ENCODE peak calls at places on chromosomes 11 and 22, in four cellular contexts. F, E, A and R are unnamed samples.

GRCh38 chr11:23540101-23540561 is 679.9 kb upstream of the CCDC179 start:
- DNase-seq in E (peak; percentile 14), F (peak; percentile 13), A (peak; percentile 44), R (peak; percentile 45)

GRCh38 chr11:15641191-15641810 is 526.6 kb downstream of the INSC start:
- DNase-seq in F (no peak), A (no peak), E (no peak), R (no peak)

GRCh38 chr11:95674669-95675358 is 114.8 kb downstream of the FAM76B start:
- DNase-seq in A (no peak), E (no peak), F (no peak), R (no peak)

GRCh38 chr22:20035375-20036084 is 14.6 kb downstream of the TANGO2 start:
- DNase-seq in F (peak; percentile 82), E (no peak), A (no peak), R (no peak)

GRCh38 chr11:5288108-5288911 is 13.4 kb downstream of the OR51B4 start:
- DNase-seq in F (peak; percentile 95), E (no peak), A (no peak), R (no peak)

GRCh38 chr11:73229321-73230275 is 11.5 kb downstream of the P2RY2 start:
- DNase-seq in E (no peak), F (no peak), A (no peak), R (no peak)

GRCh38 chr11:132158696-132159095 is 788.3 kb downstream of the NTM start:
- DNase-seq in F (no peak), A (no peak), E (no peak), R (no peak)

GRCh38 chr11:98621767-98622166 is 399.0 kb upstream of the CNTN5 start:
- DNase-seq in A (no peak), E (no peak), F (no peak), R (no peak)

GRCh38 chr11:29432719-29433325 is 584.0 kb downstream of the KCNA4 start:
- DNase-seq in A (peak; percentile 2), F (peak; percentile 22), E (no peak), R (peak; percentile 15)

GRCh38 chr11:10412266-10412665 is 42.8 kb upstream of the AMPD3 start:
- DNase-seq in F (no peak), A (no peak), E (no peak), R (no peak)

DNA sequence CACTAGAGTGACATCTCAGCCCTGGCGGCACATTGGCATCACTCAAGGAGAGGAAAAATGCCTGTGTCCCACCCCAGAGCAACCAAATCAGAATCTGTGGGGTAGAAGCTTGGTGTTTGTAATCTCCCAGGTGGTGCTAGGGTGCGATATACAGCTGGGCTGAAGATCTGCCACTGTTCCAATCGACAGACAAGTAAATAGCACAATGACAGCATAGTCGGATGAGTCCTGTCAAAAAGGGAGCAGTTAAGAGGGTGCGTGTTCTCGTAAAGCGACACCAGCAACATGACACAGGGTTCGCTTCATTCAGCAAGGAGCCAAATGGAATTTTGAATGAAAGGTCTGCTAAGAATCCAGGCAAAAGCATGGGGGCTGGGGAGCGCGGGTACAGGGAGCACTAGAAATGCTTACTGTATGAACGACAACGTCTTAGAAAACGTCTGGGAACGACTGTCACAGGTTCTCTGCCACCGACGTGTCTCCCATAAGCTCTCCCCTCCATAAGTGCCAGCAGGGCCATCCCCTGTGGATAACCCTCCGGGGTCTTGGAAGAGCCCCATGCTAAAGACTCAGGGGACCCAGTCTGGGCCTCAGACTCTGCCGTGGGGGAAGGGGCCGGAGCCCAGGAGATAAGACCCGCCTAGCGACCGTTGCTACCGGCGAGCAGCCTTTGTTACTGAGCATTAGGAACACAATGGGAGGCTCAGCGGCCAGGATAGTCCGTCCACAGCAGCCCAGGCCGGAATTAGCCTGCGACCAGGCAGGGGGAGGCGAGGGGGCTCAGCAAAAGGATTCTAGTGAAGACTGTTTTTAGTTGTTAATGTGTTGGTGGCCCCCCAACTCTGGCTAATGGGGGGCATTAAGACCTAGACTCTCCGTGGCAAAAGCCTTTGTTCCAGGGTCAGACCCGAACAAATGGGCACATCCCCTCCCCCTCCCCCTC is 20.8 kb downstream of the ADA2 start:
- DNase-seq in E (peak; percentile 93), A (no peak), F (peak; percentile 35), R (no peak)
- TF ChIP-seq ELF4 in E (no peak), A (no peak), F (no peak), R (no peak)

GRCh38 chr11:20015101-20015500 is 145.2 kb downstream of the DBX1 start:
- DNase-seq in A (no peak), E (no peak), F (no peak), R (no peak)
- TF ChIP-seq ELF4 in A (no peak), E (no peak), F (no peak), R (no peak)

GRCh38 chr11:120694706-120695105 is 183.2 kb downstream of the GRIK4 start:
- DNase-seq in E (no peak), A (no peak), F (no peak), R (no peak)
- TF ChIP-seq ELF4 in E (no peak), A (no peak), F (no peak), R (no peak)

GRCh38 chr11:30895046-30895445 is 308.9 kb upstream of the MPPED2 start:
- DNase-seq in A (no peak), E (no peak), F (no peak), R (no peak)

GRCh38 chr11:30889116-30889765 is 303.1 kb upstream of the MPPED2 start:
- DNase-seq in F (no peak), A (no peak), E (no peak), R (no peak)
- TF ChIP-seq ELF4 in F (no peak), A (no peak), E (no peak), R (no peak)

GRCh38 chr22:49500942-49501395 is 326.7 kb downstream of the BRD1 start:
- DNase-seq in A (no peak), E (no peak), F (no peak), R (no peak)

GRCh38 chr22:49494555-49494954 is 333.1 kb downstream of the BRD1 start:
- DNase-seq in F (no peak), A (no peak), E (no peak), R (no peak)

GRCh38 chr22:49500076-49500460 is 327.6 kb downstream of the BRD1 start:
- DNase-seq in F (no peak), E (no peak), A (no peak), R (no peak)

GRCh38 chr22:49499433-49500075 is 328.1 kb downstream of the BRD1 start:
- DNase-seq in E (no peak), A (no peak), F (no peak), R (no peak)

DNA sequence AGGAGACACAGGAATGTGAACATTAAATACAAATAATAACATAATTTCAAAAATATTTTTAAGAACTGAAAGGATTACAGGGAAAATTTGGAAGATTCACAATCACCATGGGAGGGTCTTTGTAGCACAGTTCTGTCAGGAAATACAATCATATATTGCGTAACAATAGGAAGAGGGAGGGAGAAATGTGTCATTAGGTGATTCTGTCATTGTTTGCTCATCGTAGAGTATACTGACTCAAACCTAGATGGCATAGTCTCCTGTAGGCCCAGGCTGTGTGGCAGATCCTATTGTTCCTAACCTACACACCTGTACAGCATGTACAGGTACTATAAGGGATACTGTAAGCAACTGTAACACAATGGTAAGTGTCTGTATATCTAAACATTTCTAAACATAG is 330.4 kb downstream of the BRD1 start:
- DNase-seq in F (no peak), A (peak; percentile 6), E (no peak), R (no peak)
- TF ChIP-seq ELF4 in F (no peak), A (no peak), E (no peak), R (no peak)

DNA sequence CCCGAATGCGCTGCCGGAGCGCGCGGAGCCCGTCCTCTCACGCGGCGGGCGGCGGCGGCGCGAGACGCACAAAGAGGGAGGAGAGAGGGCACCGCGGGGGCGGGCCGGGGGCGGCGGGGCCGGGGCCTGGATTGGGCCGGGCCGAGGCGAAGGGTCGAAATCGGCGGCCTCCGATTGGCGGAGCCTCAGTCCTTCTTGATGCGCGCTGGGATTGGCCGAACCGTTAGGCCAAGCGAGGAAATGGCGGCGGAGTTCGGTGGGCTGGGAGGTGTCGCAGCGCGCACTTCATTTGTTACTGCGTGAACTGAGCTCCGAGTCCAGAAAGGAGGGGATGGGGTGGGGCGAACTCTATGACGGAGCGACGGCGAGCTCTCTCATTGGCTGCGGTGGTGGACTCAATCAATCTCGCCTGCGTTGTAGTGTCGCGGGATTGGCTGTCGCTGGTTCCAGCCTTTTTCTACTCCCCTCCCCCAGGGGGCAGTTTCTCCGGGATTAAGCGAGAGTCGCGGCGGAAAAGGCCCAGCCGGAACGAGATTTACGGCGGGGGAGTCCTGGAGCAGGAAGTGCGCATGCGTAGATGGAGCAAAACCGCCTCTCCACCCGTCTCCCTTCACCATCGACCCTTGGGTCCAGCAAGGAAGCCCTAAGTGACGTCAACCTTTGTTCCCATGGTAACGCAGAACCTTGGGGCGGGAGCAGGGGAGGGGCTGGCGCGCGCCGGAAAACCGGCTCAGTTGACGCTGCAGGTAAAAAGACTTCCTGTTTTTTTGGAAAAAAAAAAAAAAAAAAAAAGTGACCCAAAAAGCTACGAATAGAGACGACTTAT is at the start of gene SF1:
- DNase-seq in F (peak; percentile 100), E (peak; percentile 98), A (peak; percentile 100), R (peak; percentile 98)
- TF ChIP-seq ELF4 in F (no peak), E (no peak), A (peak; percentile 6), R (peak; percentile 19)